ENCODE peak calls at places on chromosomes 6 and 20, in five cellular contexts. I, V, P, R and S are unnamed samples.
A peak's percentile ranks its signal among the peaks of the same experiment; 100 is the strongest.

GRCh38 chr6:108321253-108321740 is 26.4 kb downstream of the AFG1L start:
- DNase-seq in I (no peak), V (no peak), P (no peak), R (no peak), S (no peak)

GRCh38 chr6:158358450-158359077 is 46.3 kb downstream of the TULP4 start:
- DNase-seq in I (no peak), V (no peak), P (no peak), R (no peak), S (no peak)

GRCh38 chr20:41137412-41138216 is at the start of gene PLCG1:
- DNase-seq in I (peak; percentile 93), V (peak; percentile 86), P (peak; percentile 82), R (no peak), S (no peak)

GRCh38 chr6:159762681-159763293 is 942 bp downstream of the ACAT2 start:
- DNase-seq in I (peak; percentile 28), V (peak; percentile 52), P (no peak), R (no peak), S (no peak)

GRCh38 chr6:169851641-169852503 is 100.5 kb downstream of the ERMARD start:
- DNase-seq in I (peak; percentile 53), V (no peak), P (no peak), R (peak; percentile 2), S (no peak)

GRCh38 chr20:33796263-33796906 is 14.8 kb upstream of the CHMP4B start:
- DNase-seq in I (no peak), V (peak; percentile 62), P (no peak), R (no peak), S (no peak)

GRCh38 chr6:166476061-166476591 is 93.4 kb upstream of the MPC1 start:
- DNase-seq in I (no peak), V (no peak), P (no peak), R (no peak), S (no peak)

GRCh38 chr6:169251371-169251802 is 2.3 kb downstream of the THBS2 start:
- DNase-seq in I (no peak), V (no peak), P (no peak), R (no peak), S (no peak)

GRCh38 chr6:11833626-11834592 is 55.3 kb upstream of the ADTRP start:
- DNase-seq in I (no peak), V (peak; percentile 56), P (peak; percentile 80), R (no peak), S (no peak)

GRCh38 chr6:100435299-100435698 is 29.4 kb downstream of the SIM1 start:
- DNase-seq in I (peak; percentile 82), V (no peak), P (no peak), R (no peak), S (no peak)

GRCh38 chr6:17656092-17656491 is 50.6 kb downstream of the NUP153 start:
- DNase-seq in I (no peak), V (no peak), P (no peak), R (no peak), S (no peak)

GRCh38 chr6:46015119-46015968 is at the start of gene CLIC5:
- DNase-seq in I (peak; percentile 65), V (peak; percentile 61), P (peak; percentile 13), R (no peak), S (no peak)

GRCh38 chr6:26216886-26217713 is 129.9 kb downstream of the HFE start:
- DNase-seq in I (peak; percentile 97), V (peak; percentile 87), P (peak; percentile 94), R (peak; percentile 75), S (no peak)

GRCh38 chr6:139751179-139751578 is 376.7 kb upstream of the CITED2 start:
- DNase-seq in I (no peak), V (no peak), P (no peak), R (peak; percentile 15), S (peak; percentile 74)

GRCh38 chr6:111606620-111607115 is 990 bp upstream of the TRAF3IP2 start:
- DNase-seq in I (no peak), V (no peak), P (peak; percentile 17), R (no peak), S (no peak)

GRCh38 chr6:49565261-49565660 is 14.8 kb downstream of the C6orf141 start:
- DNase-seq in I (no peak), V (no peak), P (no peak), R (no peak), S (no peak)

GRCh38 chr6:49565855-49566254 is 15.4 kb downstream of the C6orf141 start:
- DNase-seq in I (no peak), V (no peak), P (no peak), R (no peak), S (no peak)

GRCh38 chr6:49570474-49571079 is 20.1 kb downstream of the C6orf141 start:
- DNase-seq in I (no peak), V (no peak), P (no peak), R (no peak), S (no peak)
- TF ChIP-seq CTCF in I (no peak), V (no peak), P (peak; percentile 8), R (peak; percentile 18), S (no peak)

DNA sequence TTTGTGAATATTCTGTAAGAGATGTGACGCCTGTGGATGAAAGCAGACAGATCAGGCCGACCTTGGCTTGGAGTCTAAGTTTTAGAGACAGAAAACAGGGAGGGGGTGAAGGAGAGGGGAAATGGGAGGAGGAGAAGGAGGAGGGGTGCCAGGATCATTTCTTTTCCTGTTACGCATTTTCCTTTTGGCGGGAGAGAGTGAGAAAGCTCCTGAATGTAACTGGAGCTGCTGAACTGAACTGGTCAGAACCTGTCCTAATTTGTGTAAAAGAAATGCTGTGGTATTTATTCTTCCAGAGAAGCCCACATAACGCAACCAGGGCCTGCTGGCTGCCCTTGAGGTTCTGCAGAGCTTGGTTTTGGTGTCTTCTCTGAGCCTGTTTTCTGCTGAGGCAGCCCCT is 41.9 kb downstream of the UTRN start:
- DNase-seq in I (no peak), V (no peak), P (no peak), R (no peak), S (no peak)
- H3K4me3 ChIP-seq in I (no peak overlapping the region), V (no peak overlapping the region), P (no peak overlapping the region), R (no peak overlapping the region), S (no peak overlapping the region)

DNA sequence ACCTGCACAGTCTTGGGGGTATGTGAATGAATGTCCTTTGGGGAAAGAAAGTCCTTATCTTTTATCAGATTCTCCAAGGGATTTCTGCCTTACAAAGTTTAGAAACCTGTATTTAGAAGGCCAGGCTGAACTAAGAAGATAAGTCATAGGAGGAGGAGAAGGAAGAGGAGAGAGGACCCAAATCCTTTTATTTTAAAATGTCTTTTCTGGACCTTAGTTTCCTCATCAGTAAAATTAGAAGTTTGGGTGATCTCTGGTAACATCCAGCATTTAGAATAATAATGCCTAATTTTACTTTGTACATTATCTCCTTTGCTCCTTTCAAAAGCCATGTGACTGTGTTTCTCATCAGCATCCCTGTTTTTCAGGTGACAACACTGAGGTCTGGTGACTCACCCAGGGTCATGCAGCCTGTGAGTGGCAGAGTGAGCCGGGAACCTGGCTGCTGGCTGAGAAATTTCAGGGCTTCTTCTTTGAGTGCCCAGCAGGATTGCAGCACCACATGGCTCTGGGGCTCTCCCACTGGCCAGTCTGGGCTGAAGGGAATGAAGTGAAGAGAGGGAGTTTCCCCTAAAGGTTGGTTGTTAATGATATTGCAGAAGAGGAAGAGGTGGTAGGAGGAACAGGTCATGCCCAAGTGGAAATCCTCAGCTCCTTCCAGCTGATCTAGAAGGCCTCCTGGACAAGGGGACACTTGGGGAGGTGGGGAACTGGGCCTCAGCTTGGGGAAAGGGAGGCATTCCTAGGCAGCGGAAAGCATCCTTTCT is 34.0 kb downstream of the VEGFA start:
- DNase-seq in I (no peak), V (no peak), P (no peak), R (no peak), S (no peak)
- TF ChIP-seq CTCF in I (no peak), V (no peak), P (no peak), R (no peak), S (no peak)

DNA sequence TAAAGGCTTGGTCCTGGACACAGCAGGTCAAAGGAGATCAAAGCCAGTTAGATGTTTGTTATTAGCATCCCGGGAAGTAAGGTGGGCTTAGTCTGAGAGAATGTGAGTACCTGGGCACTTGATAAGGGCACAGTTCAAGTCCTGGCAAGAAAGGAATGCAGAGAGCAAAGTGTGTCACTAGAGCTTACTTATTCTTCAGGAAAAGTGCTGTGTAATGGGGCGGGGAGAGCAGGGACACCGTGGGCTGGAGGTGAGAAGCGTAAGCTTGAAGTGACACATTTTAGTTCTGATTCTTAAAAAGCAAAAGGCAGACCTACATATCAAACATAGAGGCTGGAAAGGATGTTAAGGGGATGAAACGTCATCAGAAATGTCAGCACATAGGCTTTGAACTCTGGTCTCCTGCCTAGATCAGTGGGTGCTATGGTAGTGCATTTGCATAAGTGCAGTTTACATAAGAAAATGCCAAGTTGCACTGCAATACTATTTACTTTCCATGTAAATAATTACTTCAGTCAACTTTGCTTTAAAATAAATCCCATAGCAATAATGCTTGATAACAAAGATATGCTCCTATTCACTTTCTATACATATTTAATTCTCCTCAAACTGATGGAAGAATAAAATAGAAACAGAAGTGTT is 2.6 kb downstream of the SAMD5 start:
- DNase-seq in I (no peak), V (no peak), P (no peak), R (no peak), S (no peak)
- H3K4me3 ChIP-seq in I (no peak overlapping the region), V (peak overlapping the region; percentile 69), P (no peak overlapping the region), R (no peak overlapping the region), S (peak overlapping the region; percentile 15)

DNA sequence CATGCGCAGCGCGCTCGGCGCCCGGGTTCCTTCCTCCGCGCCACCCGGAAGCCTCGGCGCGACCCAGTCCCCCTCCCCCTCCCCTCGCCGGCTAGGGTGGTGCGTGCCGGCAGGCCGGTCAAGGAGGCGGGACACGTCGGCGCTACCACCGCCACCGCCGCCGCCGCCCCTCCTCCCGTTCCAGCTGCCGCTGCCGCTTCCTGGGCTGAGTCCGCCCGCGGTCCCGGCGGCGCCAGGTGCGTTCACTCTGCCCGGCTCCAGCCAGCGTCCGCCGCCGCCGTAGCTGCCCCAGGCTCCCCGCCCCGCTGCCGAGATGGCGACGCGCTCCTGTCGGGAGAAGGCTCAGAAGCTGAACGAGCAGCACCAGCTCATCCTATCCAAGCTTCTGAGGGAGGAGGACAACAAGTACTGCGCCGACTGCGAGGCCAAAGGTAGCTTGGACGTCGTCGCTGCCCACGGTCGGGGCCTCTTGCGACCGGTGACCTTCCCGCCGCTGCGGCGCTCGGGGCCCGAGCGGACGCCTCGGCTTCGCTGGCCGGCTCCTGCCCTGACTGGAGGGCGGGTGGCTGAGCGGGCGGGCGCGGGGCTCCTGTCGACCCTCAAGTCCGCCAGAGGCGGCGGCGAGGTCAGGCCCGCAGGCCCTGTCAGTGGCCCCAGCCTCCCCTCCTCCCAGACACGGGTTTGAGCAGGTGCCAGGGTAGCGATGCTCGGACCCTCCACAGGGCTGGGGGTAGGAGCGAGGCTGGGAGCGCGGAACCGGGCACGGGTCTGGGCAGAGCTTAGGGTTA is at the start of gene SMAP1:
- DNase-seq in I (peak; percentile 95), V (peak; percentile 97), P (peak; percentile 97), R (peak; percentile 59), S (peak; percentile 7)
- TF ChIP-seq CTCF in I (peak; percentile 42), V (no peak), P (no peak), R (no peak), S (no peak)

GRCh38 chr6:150269857-150270223 is 99.0 kb upstream of the IYD start:
- DNase-seq in I (no peak), V (no peak), P (no peak), R (no peak), S (no peak)
- H3K4me3 ChIP-seq in I (no peak overlapping the region), V (no peak overlapping the region), P (no peak overlapping the region), R (no peak overlapping the region), S (no peak overlapping the region)

DNA sequence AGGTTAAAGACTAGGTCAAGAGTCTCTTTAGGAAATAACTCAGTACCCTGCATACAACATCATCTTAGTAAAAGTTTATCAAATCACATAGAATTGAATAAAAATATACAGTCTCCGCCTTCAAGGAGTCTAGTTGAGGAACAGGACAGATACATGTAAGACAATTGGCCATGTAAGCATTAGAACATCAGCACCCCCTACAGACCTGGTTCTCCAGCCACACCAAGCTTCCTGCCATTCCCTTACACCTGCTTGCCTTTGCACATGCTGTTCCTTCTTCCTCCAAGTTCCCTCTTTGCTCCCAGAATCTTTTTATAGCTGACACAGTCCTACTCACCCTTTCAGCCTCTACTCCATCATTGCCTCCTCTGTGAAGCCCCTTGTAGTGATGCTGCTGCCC is 187.8 kb upstream of the LRFN2 start:
- DNase-seq in I (no peak), V (no peak), P (no peak), R (no peak), S (no peak)
- TF ChIP-seq CTCF in I (peak; percentile 16), V (no peak), P (peak; percentile 20), R (no peak), S (no peak)